ENCODE peak calls at places on chromosome 1, in ten cellular contexts. H, Y, J, D, T, M, U, Q, K and C are unnamed samples.

GRCh38 chr1:111621050-111621449 is 1.5 kb downstream of the RAP1A start:
- DNase-seq in J (no peak), D (no peak), U (no peak), Q (no peak), Y (no peak), T (peak), H (no peak), K (no peak), M (no peak), C (no peak)

GRCh38 chr1:81613803-81614202 is 186.9 kb upstream of the ADGRL2 start:
- DNase-seq in D (no peak), H (no peak), Q (no peak), M (no peak), Y (no peak), K (no peak), J (no peak), T (no peak), U (no peak), C (no peak)

GRCh38 chr1:226407497-226408284 is at the start of gene PARP1:
- DNase-seq in D (peak), H (peak), J (peak), Y (peak), Q (peak), U (no peak), K (peak), M (peak), T (peak), C (peak)

GRCh38 chr1:227897704-227898438 is 49.9 kb downstream of the WNT9A start:
- DNase-seq in D (no peak), J (peak), M (peak), K (peak), Y (no peak), Q (peak), T (no peak), H (peak), U (no peak), C (peak)

GRCh38 chr1:227885648-227886502 is 61.9 kb downstream of the WNT9A start:
- DNase-seq in D (peak), K (no peak), Q (peak), J (peak), H (peak), U (no peak), Y (peak), T (peak), M (peak), C (peak)

GRCh38 chr1:148372731-148373130 is 110.4 kb downstream of the PPIAL4G start:
- DNase-seq in J (no peak), D (no peak), M (no peak), K (no peak), T (peak), Q (no peak), Y (no peak), U (no peak), H (no peak), C (no peak)

GRCh38 chr1:195495720-195496635 is 1112.3 kb downstream of the KCNT2 start:
- DNase-seq in T (no peak), U (no peak), K (no peak), H (no peak), Q (no peak), J (no peak), Y (no peak), D (no peak), M (no peak), C (no peak)

GRCh38 chr1:6104631-6105030 is 58.9 kb downstream of the KCNAB2 start:
- DNase-seq in H (no peak), M (no peak), Q (no peak), U (no peak), D (no peak), T (no peak), Y (no peak), K (no peak), J (no peak), C (no peak)

GRCh38 chr1:65791860-65792670 is 630 bp upstream of the PDE4B start:
- DNase-seq in Q (no peak), H (no peak), T (peak), U (no peak), D (no peak), K (no peak), J (no peak), M (no peak), Y (no peak), C (no peak)

GRCh38 chr1:233509596-233509995 is 104.3 kb upstream of the KCNK1 start:
- DNase-seq in U (no peak), J (no peak), D (no peak), K (no peak), M (no peak), H (no peak), Y (no peak), T (no peak), Q (no peak), C (no peak)

GRCh38 chr1:19123837-19124236 is 86.2 kb downstream of the UBR4 start:
- DNase-seq in H (no peak), Q (no peak), K (no peak), M (no peak), U (no peak), T (no peak), J (no peak), D (no peak), Y (peak), C (no peak)

GRCh38 chr1:23763040-23763577 is 15.1 kb upstream of the PITHD1 start:
- DNase-seq in J (no peak), Q (no peak), T (no peak), K (peak), M (no peak), U (no peak), D (no peak), Y (no peak), H (peak), C (no peak)

GRCh38 chr1:233721003-233721595 is 107.2 kb downstream of the KCNK1 start:
- DNase-seq in Y (no peak), H (no peak), U (peak), K (no peak), T (no peak), J (no peak), D (no peak), Q (no peak), M (no peak), C (no peak)

GRCh38 chr1:219385786-219386427 is 212.2 kb downstream of the LYPLAL1 start:
- DNase-seq in K (no peak), Q (peak), H (no peak), M (no peak), U (peak), T (peak), Y (peak), D (peak), J (peak), C (no peak)

GRCh38 chr1:45913183-45913924 is 109.9 kb downstream of the MAST2 start:
- DNase-seq in K (peak), U (no peak), J (peak), Q (no peak), H (no peak), D (no peak), T (peak), Y (peak), M (no peak), C (no peak)

GRCh38 chr1:17979815-17980214 is 127.8 kb upstream of the IGSF21 start:
- DNase-seq in J (no peak), Q (no peak), D (no peak), M (no peak), H (no peak), T (no peak), Y (no peak), K (no peak), U (no peak), C (no peak)

GRCh38 chr1:82565146-82565545 is 764.4 kb downstream of the ADGRL2 start:
- DNase-seq in Y (no peak), H (no peak), M (no peak), Q (peak), T (peak), K (no peak), J (peak), U (no peak), D (no peak), C (peak)

GRCh38 chr1:235657747-235658526 is 8.4 kb upstream of the GNG4 start:
- DNase-seq in H (no peak), Y (no peak), D (no peak), M (no peak), T (no peak), J (no peak), U (no peak), K (no peak), Q (no peak), C (no peak)

GRCh38 chr1:229596961-229597699 is 28.8 kb downstream of the TAF5L start:
- DNase-seq in Y (peak), J (no peak), M (no peak), Q (peak), T (peak), D (no peak), H (no peak), K (peak), U (no peak), C (no peak)

GRCh38 chr1:57218487-57219079 is 205.3 kb downstream of the DAB1 start:
- DNase-seq in H (no peak), J (no peak), Y (no peak), T (peak), M (no peak), K (no peak), Q (no peak), U (no peak), D (no peak), C (no peak)

GRCh38 chr1:48469616-48470500 is 2.1 kb downstream of the SPATA6 start:
- DNase-seq in K (peak), U (no peak), J (peak), H (peak), Q (peak), T (peak), M (peak), Y (peak), D (no peak), C (no peak)

GRCh38 chr1:200802865-200803512 is 64.3 kb downstream of the CAMSAP2 start:
- DNase-seq in U (peak), H (peak), M (peak), Y (peak), K (peak), J (peak), T (peak), Q (peak), D (peak), C (peak)

GRCh38 chr1:20142001-20142710 is 3.0 kb downstream of the PLA2G2F start:
- DNase-seq in T (no peak), Y (no peak), H (no peak), K (no peak), U (no peak), M (no peak), D (no peak), J (no peak), Q (no peak), C (no peak)

GRCh38 chr1:147785794-147786506 is 25.5 kb upstream of the GJA5 start:
- DNase-seq in U (no peak), T (no peak), K (no peak), Q (no peak), H (no peak), Y (no peak), M (no peak), D (no peak), J (no peak), C (no peak)

GRCh38 chr1:59170659-59171058 is 126.2 kb upstream of the FGGY start:
- DNase-seq in T (no peak), M (no peak), Q (no peak), U (no peak), D (no peak), H (no peak), Y (no peak), K (no peak), J (no peak), C (no peak)

GRCh38 chr1:6497215-6497866 is 5.9 kb upstream of the PLEKHG5 start:
- DNase-seq in H (peak), U (no peak), D (no peak), T (no peak), Q (peak), M (no peak), K (no peak), Y (peak), J (peak), C (no peak)

GRCh38 chr1:30413111-30413440 is 310.3 kb downstream of the MATN1 start:
- DNase-seq in U (no peak), H (peak), M (no peak), D (no peak), T (no peak), K (no peak), Q (no peak), Y (peak), J (no peak), C (no peak)

GRCh38 chr1:224127925-224128819 is 14.3 kb downstream of the FBXO28 start:
- DNase-seq in D (no peak), H (no peak), T (peak), J (no peak), M (no peak), K (no peak), Q (no peak), U (no peak), Y (no peak), C (no peak)

GRCh38 chr1:36324322-36324802 is 917 bp upstream of the EVA1B start:
- DNase-seq in D (no peak), Y (no peak), U (no peak), J (no peak), M (no peak), K (no peak), H (no peak), Q (no peak), T (no peak), C (no peak)

GRCh38 chr1:36321119-36321951 is 2.1 kb downstream of the EVA1B start:
- DNase-seq in K (peak), T (peak), M (peak), J (peak), U (no peak), H (peak), Y (peak), D (peak), Q (peak), C (no peak)

GRCh38 chr1:36323636-36324321 is at the start of gene EVA1B:
- DNase-seq in J (peak), H (peak), T (peak), Y (peak), D (peak), Q (peak), K (peak), M (peak), U (no peak), C (peak)

GRCh38 chr1:36322085-36322785 is 1.2 kb downstream of the EVA1B start:
- DNase-seq in J (peak), K (no peak), T (no peak), D (no peak), H (no peak), Y (no peak), Q (no peak), U (no peak), M (no peak), C (no peak)

GRCh38 chr1:36322786-36323635 is 434 bp downstream of the EVA1B start:
- DNase-seq in U (no peak), K (no peak), M (peak), Q (peak), T (peak), Y (peak), J (peak), H (peak), D (peak), C (no peak)
- TF ChIP-seq POLR2A in U (peak), K (peak), M (peak), Q (no peak), T (no peak), Y (no peak), J (no peak), H (no peak), D (peak), C (no peak)

GRCh38 chr1:171743014-171743870 is 1.4 kb upstream of the VAMP4 start:
- DNase-seq in Y (no peak), K (peak), U (no peak), H (no peak), M (no peak), Q (no peak), T (peak), D (no peak), J (peak), C (no peak)
- TF ChIP-seq POLR2A in Y (no peak), K (peak), U (no peak), H (no peak), M (peak), Q (no peak), T (peak), D (no peak), J (peak), C (no peak)

GRCh38 chr1:936348-936747 is 12.6 kb downstream of the SAMD11 start:
- DNase-seq in Q (no peak), M (no peak), H (no peak), T (no peak), U (no peak), J (no peak), K (no peak), Y (no peak), D (no peak), C (no peak)

GRCh38 chr1:937521-937920 is 13.8 kb downstream of the SAMD11 start:
- DNase-seq in Y (no peak), D (no peak), K (no peak), Q (no peak), M (no peak), U (no peak), T (no peak), J (no peak), H (no peak), C (no peak)

GRCh38 chr1:936865-937264 is 13.1 kb downstream of the SAMD11 start:
- DNase-seq in K (no peak), M (no peak), Q (no peak), H (no peak), D (no peak), T (no peak), Y (no peak), U (no peak), J (no peak), C (no peak)

GRCh38 chr1:934991-935750 is 11.4 kb downstream of the SAMD11 start:
- DNase-seq in Y (no peak), U (no peak), H (no peak), T (no peak), Q (no peak), M (no peak), K (no peak), D (no peak), J (no peak), C (no peak)

DNA sequence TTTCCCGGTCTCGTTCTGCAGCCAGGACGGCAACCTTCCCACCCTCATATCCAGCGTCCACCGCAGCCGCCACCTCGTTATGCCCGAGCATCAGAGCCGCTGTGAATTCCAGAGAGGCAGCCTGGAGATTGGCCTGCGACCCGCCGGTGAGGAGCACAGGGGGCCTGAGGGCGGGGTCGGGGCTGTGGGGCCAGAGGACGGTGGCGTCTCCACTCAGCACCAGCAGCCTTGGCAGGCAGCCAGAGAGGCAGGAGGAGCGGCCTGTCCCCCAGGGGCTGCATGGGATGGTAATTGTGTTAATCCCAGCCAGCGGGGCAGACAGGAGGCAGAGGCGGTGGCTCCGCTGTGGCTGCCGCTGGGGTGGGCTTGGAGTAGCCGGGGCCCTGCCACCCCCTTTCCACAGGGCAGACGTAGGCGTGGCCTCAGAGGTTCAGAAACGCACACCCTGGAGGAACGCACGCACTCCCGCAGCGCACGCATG is 12.1 kb downstream of the SAMD11 start:
- DNase-seq in J (no peak), Y (no peak), D (no peak), U (no peak), Q (peak), K (no peak), M (no peak), T (no peak), H (no peak), C (no peak)
- TF ChIP-seq POLR2A in J (no peak), Y (no peak), D (no peak), U (no peak), Q (no peak), K (no peak), M (no peak), T (no peak), H (no peak), C (no peak)

GRCh38 chr1:167629681-167630567 is at the start of gene RCSD1:
- DNase-seq in H (peak), J (peak), D (peak), Q (peak), Y (peak), U (no peak), K (no peak), M (no peak), T (no peak), C (no peak)

GRCh38 chr1:167628754-167629515 is 1.1 kb upstream of the RCSD1 start:
- DNase-seq in U (no peak), Q (no peak), Y (peak), H (no peak), J (peak), D (no peak), K (no peak), M (no peak), T (no peak), C (no peak)

GRCh38 chr1:167627615-167627864 is 2.5 kb upstream of the RCSD1 start:
- DNase-seq in Y (no peak), T (no peak), J (no peak), M (no peak), D (no peak), H (no peak), U (no peak), Q (no peak), K (no peak), C (no peak)

GRCh38 chr1:167630568-167631385 is 745 bp downstream of the RCSD1 start:
- DNase-seq in U (peak), Y (no peak), J (peak), T (no peak), D (no peak), K (no peak), M (no peak), H (no peak), Q (no peak), C (no peak)

DNA sequence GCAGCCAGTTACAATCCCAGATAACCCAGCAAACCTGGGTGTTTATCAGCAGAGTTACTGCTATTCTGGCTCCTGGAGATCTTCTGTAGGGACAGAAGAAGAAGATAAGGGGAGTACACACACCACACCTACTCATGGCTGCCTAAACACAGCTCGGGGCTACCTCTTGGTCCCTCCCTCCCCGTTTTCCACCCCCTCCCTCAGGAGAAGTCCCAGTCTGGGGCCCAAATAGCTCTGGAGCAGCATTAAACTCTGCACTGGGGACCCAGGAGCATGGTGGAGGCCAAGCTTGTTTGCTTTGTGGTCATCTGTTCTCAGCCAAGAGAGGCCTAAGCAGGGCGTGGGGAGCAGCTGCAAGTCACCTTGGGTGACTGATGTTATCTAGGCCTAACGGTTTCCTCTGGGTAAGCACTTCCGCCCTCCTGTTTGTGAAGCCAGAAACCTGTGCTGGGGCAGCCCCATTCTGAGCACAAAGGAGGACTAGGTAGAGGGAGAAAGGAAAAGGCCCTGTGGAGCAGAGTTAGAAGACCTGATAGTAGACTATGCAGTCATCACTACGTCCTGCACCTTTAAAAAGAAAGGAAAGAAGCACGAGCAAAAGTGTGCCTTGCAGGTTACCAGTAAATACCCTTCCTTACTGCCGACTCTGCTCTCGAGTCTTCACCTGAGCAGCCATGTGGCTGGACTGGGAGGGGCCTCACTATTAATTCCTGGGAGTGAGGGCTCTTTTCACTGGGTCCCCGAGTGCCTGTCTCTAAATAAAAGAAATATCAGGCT is 2.0 kb upstream of the RCSD1 start:
- DNase-seq in K (no peak), J (peak), H (peak), Y (peak), D (peak), M (no peak), Q (no peak), T (no peak), U (peak), C (no peak)
- TF ChIP-seq POLR2A in K (no peak), J (no peak), H (no peak), Y (no peak), D (peak), M (no peak), Q (no peak), T (no peak), U (peak), C (no peak)

GRCh38 chr1:50974618-50974935 is 4.5 kb downstream of the CDKN2C start:
- DNase-seq in T (no peak), H (no peak), M (no peak), D (no peak), K (no peak), Q (no peak), Y (no peak), J (no peak), U (no peak), C (no peak)
- TF ChIP-seq POLR2A in T (no peak), H (no peak), M (no peak), D (no peak), K (no peak), Q (no peak), Y (no peak), J (no peak), U (no peak), C (no peak)

DNA sequence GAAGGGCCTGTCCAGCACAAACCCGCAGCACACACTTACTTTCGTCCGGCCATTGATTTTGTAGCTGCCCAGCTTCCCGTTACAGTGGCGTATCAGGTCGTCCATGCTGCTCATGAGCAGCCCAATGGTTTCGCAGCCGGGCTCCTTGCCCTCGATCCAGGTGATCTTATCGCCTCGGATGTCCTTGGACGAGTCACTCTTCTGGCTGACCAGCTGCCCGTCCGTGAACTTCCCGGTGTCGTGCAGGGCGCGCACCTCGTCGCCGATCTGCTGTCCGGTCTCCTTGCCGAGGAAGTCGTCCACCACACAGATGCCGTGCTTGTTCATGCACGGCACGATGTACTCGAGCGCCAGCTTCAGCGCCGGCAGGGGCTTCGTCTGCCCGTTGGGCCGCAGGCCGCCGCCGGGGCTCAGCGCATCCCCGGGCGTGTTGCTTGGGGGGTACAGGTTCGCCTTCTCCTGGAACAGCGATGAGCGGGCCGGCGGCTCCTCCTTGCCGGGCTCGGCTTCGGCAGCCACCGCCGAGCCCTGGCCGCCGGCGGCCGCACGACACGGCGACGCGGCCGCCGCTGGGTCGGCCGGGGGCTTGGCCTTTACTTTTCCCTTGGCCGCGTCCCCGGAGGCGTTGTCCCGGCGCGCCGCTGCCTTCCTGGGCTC is 1.0 kb downstream of the EGLN1 start:
- DNase-seq in Y (peak), H (peak), J (peak), T (peak), Q (peak), K (peak), M (no peak), U (no peak), D (peak), C (peak)
- TF ChIP-seq POLR2A in Y (no peak), H (no peak), J (no peak), T (no peak), Q (peak), K (peak), M (no peak), U (no peak), D (no peak), C (no peak)